ENCODE peak calls at places on chromosomes 7 and 10, in ten cellular contexts. K, W, I, E, P, Y, C, Z, T and U are unnamed samples.
A peak's percentile ranks its signal among the peaks of the same experiment; 100 is the strongest.

GRCh38 chr7:23353172-23353571 is 54.0 kb downstream of the MALSU1 start:
- DNase-seq in K (no peak), W (no peak), I (no peak), E (no peak), P (no peak), Y (no peak), C (no peak), Z (no peak), T (no peak), U (no peak)

GRCh38 chr7:92834661-92835139 is 1.7 kb downstream of the CDK6 start:
- DNase-seq in K (no peak), W (no peak), I (no peak), E (no peak), P (no peak), Y (no peak), C (no peak), Z (no peak), T (peak; percentile 7), U (peak; percentile 23)

GRCh38 chr7:24201221-24201620 is 82.8 kb upstream of the NPY start:
- DNase-seq in K (no peak), W (no peak), I (no peak), E (no peak), P (no peak), Y (no peak), C (no peak), Z (no peak), T (no peak), U (no peak)

GRCh38 chr7:132029369-132030160 is 473.1 kb upstream of the PODXL start:
- DNase-seq in K (no peak), W (no peak), I (no peak), E (no peak), P (no peak), Y (no peak), C (no peak), Z (no peak), T (no peak), U (no peak)

GRCh38 chr7:100600222-100601038 is 1.7 kb upstream of the PCOLCE start:
- DNase-seq in K (no peak), W (no peak), I (no peak), E (no peak), P (no peak), Y (no peak), C (no peak), Z (no peak), T (no peak), U (no peak)

GRCh38 chr7:151745090-151745638 is 131.8 kb downstream of the PRKAG2 start:
- DNase-seq in K (peak; percentile 54), W (peak; percentile 88), I (no peak), E (no peak), P (no peak), Y (no peak), C (peak; percentile 95), Z (peak; percentile 61), T (no peak), U (peak; percentile 90)

GRCh38 chr7:66558660-66559465 is 69.8 kb upstream of the KCTD7 start:
- DNase-seq in K (no peak), W (peak; percentile 53), I (no peak), E (no peak), P (no peak), Y (no peak), C (no peak), Z (no peak), T (no peak), U (no peak)

GRCh38 chr7:6164491-6164890 is 107.9 kb downstream of the CYTH3 start:
- DNase-seq in K (no peak), W (no peak), I (no peak), E (no peak), P (no peak), Y (no peak), C (no peak), Z (no peak), T (no peak), U (no peak)

GRCh38 chr10:124999433-125000365 is 57.8 kb downstream of the ZRANB1 start:
- DNase-seq in K (peak; percentile 97), W (no peak), I (no peak), E (peak; percentile 40), P (peak; percentile 52), Y (no peak), C (no peak), Z (peak; percentile 85), T (no peak), U (no peak)

GRCh38 chr10:106705576-106706526 is 458.7 kb downstream of the SORCS1 start:
- DNase-seq in K (peak; percentile 55), W (peak; percentile 50), I (no peak), E (peak; percentile 43), P (no peak), Y (peak; percentile 86), C (peak; percentile 36), Z (peak; percentile 74), T (no peak), U (peak; percentile 2)